ENCODE peak calls at places on chromosomes 4 and X, in eight cellular contexts. One of them, this sample, is unnamed.

GRCh38 chr4:7052923-7053715 is 9.9 kb downstream of the TADA2B start:
- DNase-seq in EL: no peak
- DNase-seq in endothelial cell: no peak
- DNase-seq in mammary epithelial cell: no peak
- DNase-seq in neural crest cell: no peak
- DNase-seq in esophagus squamous epithelium: no peak
- DNase-seq in endodermal cell: no peak
- DNase-seq in GM18507: no peak
- DNase-seq in this sample: no peak

GRCh38 chr4:6058531-6059374 is 40.5 kb upstream of the C4orf50 start:
- DNase-seq in endothelial cell: no peak
- DNase-seq in esophagus squamous epithelium: no peak
- DNase-seq in mammary epithelial cell: no peak
- DNase-seq in neural crest cell: no peak
- DNase-seq in EL: no peak
- DNase-seq in GM18507: no peak
- DNase-seq in endodermal cell: no peak
- DNase-seq in this sample: no peak

GRCh38 chrX:108735680-108736508 is 469 bp downstream of the IRS4 start:
- DNase-seq in GM18507: no peak
- DNase-seq in endodermal cell: no peak
- DNase-seq in esophagus squamous epithelium: no peak
- DNase-seq in EL: peak
- DNase-seq in endothelial cell: peak
- DNase-seq in mammary epithelial cell: peak
- DNase-seq in neural crest cell: no peak
- DNase-seq in this sample: peak

GRCh38 chr4:57607616-57608150 is 497.5 kb upstream of the IGFBP7 start:
- DNase-seq in GM18507: no peak
- DNase-seq in neural crest cell: no peak
- DNase-seq in esophagus squamous epithelium: no peak
- DNase-seq in endodermal cell: peak
- DNase-seq in endothelial cell: no peak
- DNase-seq in EL: no peak
- DNase-seq in mammary epithelial cell: no peak
- DNase-seq in this sample: peak

GRCh38 chr4:128601992-128602695 is 207.4 kb upstream of the JADE1 start:
- DNase-seq in esophagus squamous epithelium: no peak
- DNase-seq in neural crest cell: no peak
- DNase-seq in mammary epithelial cell: no peak
- DNase-seq in endothelial cell: no peak
- DNase-seq in EL: peak
- DNase-seq in GM18507: no peak
- DNase-seq in endodermal cell: no peak
- DNase-seq in this sample: peak

GRCh38 chrX:16185725-16186136 is 18.4 kb downstream of the MAGEB17 start:
- DNase-seq in esophagus squamous epithelium: no peak
- DNase-seq in EL: peak
- DNase-seq in endothelial cell: no peak
- DNase-seq in neural crest cell: no peak
- DNase-seq in GM18507: peak
- DNase-seq in endodermal cell: peak
- DNase-seq in mammary epithelial cell: peak
- DNase-seq in this sample: peak

GRCh38 chr4:185112104-185112503 is 31.0 kb upstream of the SLC25A4 start:
- DNase-seq in EL: peak
- DNase-seq in GM18507: no peak
- DNase-seq in endothelial cell: peak
- DNase-seq in esophagus squamous epithelium: no peak
- DNase-seq in neural crest cell: no peak
- DNase-seq in endodermal cell: no peak
- DNase-seq in mammary epithelial cell: peak
- DNase-seq in this sample: peak

GRCh38 chrX:67353651-67354370 is 190.0 kb upstream of the AR start:
- DNase-seq in endothelial cell: no peak
- DNase-seq in esophagus squamous epithelium: no peak
- DNase-seq in neural crest cell: no peak
- DNase-seq in GM18507: no peak
- DNase-seq in EL: peak
- DNase-seq in endodermal cell: no peak
- DNase-seq in mammary epithelial cell: no peak
- DNase-seq in this sample: no peak

GRCh38 chrX:13253223-13253622 is 66.6 kb downstream of the ATXN3L start:
- DNase-seq in endodermal cell: no peak
- DNase-seq in EL: no peak
- DNase-seq in GM18507: no peak
- DNase-seq in mammary epithelial cell: no peak
- DNase-seq in endothelial cell: no peak
- DNase-seq in neural crest cell: no peak
- DNase-seq in esophagus squamous epithelium: no peak
- DNase-seq in this sample: no peak

GRCh38 chr4:176302283-176303275 is 17.2 kb upstream of the SPCS3 start:
- DNase-seq in GM18507: no peak
- DNase-seq in EL: peak
- DNase-seq in mammary epithelial cell: peak
- DNase-seq in neural crest cell: no peak
- DNase-seq in esophagus squamous epithelium: no peak
- DNase-seq in endodermal cell: no peak
- DNase-seq in endothelial cell: no peak
- DNase-seq in this sample: peak

GRCh38 chrX:126985960-126986359 is 166.4 kb downstream of the PRR32 start:
- DNase-seq in GM18507: no peak
- DNase-seq in esophagus squamous epithelium: no peak
- DNase-seq in mammary epithelial cell: no peak
- DNase-seq in endothelial cell: no peak
- DNase-seq in endodermal cell: no peak
- DNase-seq in neural crest cell: no peak
- DNase-seq in EL: no peak
- DNase-seq in this sample: no peak

GRCh38 chr4:10380695-10381094 is 76.5 kb downstream of the ZNF518B start:
- DNase-seq in esophagus squamous epithelium: no peak
- DNase-seq in endodermal cell: no peak
- DNase-seq in GM18507: no peak
- DNase-seq in neural crest cell: no peak
- DNase-seq in mammary epithelial cell: peak
- DNase-seq in EL: no peak
- DNase-seq in endothelial cell: no peak
- DNase-seq in this sample: no peak

GRCh38 chr4:174214102-174214878 is 69.2 kb downstream of the FBXO8 start:
- DNase-seq in GM18507: no peak
- DNase-seq in endodermal cell: peak
- DNase-seq in neural crest cell: no peak
- DNase-seq in mammary epithelial cell: no peak
- DNase-seq in endothelial cell: no peak
- DNase-seq in EL: no peak
- DNase-seq in esophagus squamous epithelium: no peak
- DNase-seq in this sample: no peak

GRCh38 chr4:31674313-31674947 is 954.3 kb downstream of the PCDH7 start:
- DNase-seq in GM18507: no peak
- DNase-seq in neural crest cell: peak
- DNase-seq in endothelial cell: peak
- DNase-seq in mammary epithelial cell: no peak
- DNase-seq in esophagus squamous epithelium: no peak
- DNase-seq in endodermal cell: peak
- DNase-seq in EL: no peak
- DNase-seq in this sample: peak